ENCODE peak calls at places on chromosomes 6 and 20, in eight cellular contexts. T is HTR-8/SVneo; V is activated B cell treated with CpG ODN at 0.5 μM for 24 hours; C is activated T-helper 2 cell treated with anti-CD3 and anti-CD28 coated beads, Interferon-gamma antibody, Interleukin-2, Interleukin-4, amounts not matched to agents 10 μg/mL and 5 μg/mL and 100 μg/mL, durations not matched to agents 14 hours and 24 hours and 36 hours; U is amygdala; J is activated T-helper 9 cell treated with anti-CD3 and anti-CD28 coated beads, Interleukin-2, amount 50 U/mL, for 16 hours; B is left colon; I is MCF 10A. P is an unnamed sample.

GRCh38 chr6:97917369-97917768 is 634.4 kb upstream of the MMS22L start:
- DNase-seq in U (no peak), B (no peak), C (no peak), I (no peak), T (no peak), V (no peak), J (no peak), P (no peak)

GRCh38 chr20:63873477-63873971 is 8.5 kb downstream of the TPD52L2 start:
- DNase-seq in C (peak; percentile 43), J (no peak), U (no peak), T (no peak), B (no peak), V (no peak), I (peak; percentile 95), P (no peak)

GRCh38 chr6:13733178-13733851 is 21.7 kb upstream of the RANBP9 start:
- DNase-seq in U (no peak), C (no peak), I (peak; percentile 86), V (no peak), B (peak; percentile 32), T (no peak), J (no peak), P (peak; percentile 25)

GRCh38 chr20:23084845-23085355 is 1.2 kb downstream of the CD93 start:
- DNase-seq in U (no peak), J (no peak), I (no peak), T (no peak), C (no peak), B (no peak), V (no peak), P (no peak)

GRCh38 chr6:121780325-121781313 is 345.2 kb downstream of the GJA1 start:
- DNase-seq in U (no peak), J (no peak), B (peak; percentile 5), C (no peak), I (peak; percentile 98), V (no peak), T (no peak), P (peak; percentile 73)

GRCh38 chr6:92047886-92048285 is 1371.5 kb downstream of the EPHA7 start:
- DNase-seq in C (no peak), T (no peak), V (no peak), B (no peak), U (no peak), J (no peak), I (no peak), P (peak; percentile 12)

GRCh38 chr6:39058471-39059147 is 10.0 kb downstream of the GLP1R start:
- DNase-seq in J (no peak), C (no peak), B (no peak), V (no peak), T (no peak), U (no peak), I (no peak), P (no peak)

GRCh38 chr6:29926795-29927427 is 15.4 kb upstream of the HLA-A start:
- DNase-seq in J (peak; percentile 62), B (peak; percentile 87), I (no peak), C (peak; percentile 80), U (no peak), T (no peak), V (peak; percentile 50), P (no peak)

GRCh38 chr6:9168669-9169068 is 733.3 kb upstream of the SLC35B3 start:
- DNase-seq in C (no peak), U (no peak), V (no peak), I (peak; percentile 17), T (no peak), J (no peak), B (no peak), P (no peak)

GRCh38 chr6:165895421-165896165 is 232.6 kb upstream of the PDE10A start:
- DNase-seq in J (no peak), T (no peak), I (peak; percentile 57), C (no peak), B (no peak), V (no peak), U (no peak), P (no peak)

GRCh38 chr6:44253307-44254101 is 3.8 kb downstream of the SLC35B2 start:
- DNase-seq in V (no peak), T (no peak), U (no peak), J (peak; percentile 47), C (peak; percentile 49), B (peak; percentile 69), I (peak; percentile 66), P (no peak)

GRCh38 chr6:113645986-113646385 is 211.2 kb upstream of the MARCKS start:
- DNase-seq in C (no peak), U (no peak), V (no peak), T (no peak), I (peak; percentile 44), J (no peak), B (no peak), P (no peak)

GRCh38 chr6:163585932-163586437 is 171.5 kb downstream of the QKI start:
- DNase-seq in T (peak; percentile 62), J (no peak), U (no peak), C (no peak), I (peak; percentile 90), B (no peak), V (no peak), P (no peak)

GRCh38 chr20:57678340-57678739 is 31.5 kb downstream of the PMEPA1 start:
- DNase-seq in I (no peak), U (no peak), J (no peak), T (no peak), V (no peak), B (no peak), C (no peak), P (no peak)